ENCODE peak calls at places on chromosomes 2 and 18, in six cellular contexts. C is DMS79, S is NT2/D1, O is astrocyte of the spinal cord, W is ELR, T is A172. M is an unnamed sample.

GRCh38 chr2:226578373-226578772 is 221.2 kb downstream of the IRS1 start:
- DNase-seq in C (no peak), S (no peak), O (peak), W (peak), T (peak), M (no peak)

GRCh38 chr2:217085543-217085942 is 225.7 kb upstream of the TNP1 start:
- DNase-seq in C (no peak), S (no peak), O (peak), W (peak), T (peak), M (peak)

GRCh38 chr2:72788756-72789155 is 37.1 kb downstream of the EXOC6B start:
- DNase-seq in C (no peak), S (no peak), O (peak), W (peak), T (peak), M (peak)

GRCh38 chr18:49608892-49609291 is 47.0 kb downstream of the LIPG start:
- DNase-seq in C (no peak), S (no peak), O (no peak), W (no peak), T (no peak), M (no peak)

GRCh38 chr2:219060821-219061791 is at the start of gene IHH:
- DNase-seq in C (no peak), S (peak), O (no peak), W (peak), T (peak), M (peak)

GRCh38 chr2:228545749-228546148 is 364.3 kb upstream of the SPHKAP start:
- DNase-seq in C (no peak), S (peak), O (no peak), W (peak), T (peak), M (no peak)

GRCh38 chr2:132703396-132703795 is 33.4 kb upstream of the LYPD1 start:
- DNase-seq in C (no peak), S (no peak), O (peak), W (peak), T (no peak), M (peak)

GRCh38 chr2:234722176-234722575 is 225.3 kb upstream of the ARL4C start:
- DNase-seq in C (no peak), S (no peak), O (no peak), W (peak), T (no peak), M (no peak)

GRCh38 chr2:125004091-125004800 is 979.2 kb downstream of the CNTNAP5 start:
- DNase-seq in C (no peak), S (no peak), O (peak), W (no peak), T (no peak), M (peak)

GRCh38 chr2:70516596-70516995 is 37.0 kb downstream of the TGFA start:
- DNase-seq in C (no peak), S (no peak), O (no peak), W (peak), T (peak), M (peak)

GRCh38 chr2:23135481-23136100 is 249.4 kb upstream of the KLHL29 start:
- DNase-seq in C (no peak), S (peak), O (no peak), W (no peak), T (no peak), M (no peak)

GRCh38 chr2:100603945-100604633 is 41.3 kb downstream of the PDCL3 start:
- DNase-seq in C (no peak), S (peak), O (peak), W (peak), T (peak), M (no peak)

GRCh38 chr2:25301453-25302352 is 40.0 kb downstream of the DNMT3A start:
- DNase-seq in C (no peak), S (no peak), O (peak), W (peak), T (peak), M (peak)

GRCh38 chr2:45241061-45241561 is 231.9 kb upstream of the SIX2 start:
- DNase-seq in C (no peak), S (no peak), O (peak), W (peak), T (peak), M (peak)

GRCh38 chr2:157190151-157190550 is 67.4 kb upstream of the GALNT5 start:
- DNase-seq in C (no peak), S (no peak), O (peak), W (peak), T (peak), M (peak)

GRCh38 chr2:239896075-239896474 is 129.1 kb downstream of the NDUFA10 start:
- DNase-seq in C (no peak), S (peak), O (no peak), W (no peak), T (no peak), M (no peak)

GRCh38 chr2:201223089-201224073 is 37.0 kb upstream of the CASP8 start:
- DNase-seq in C (no peak), S (no peak), O (no peak), W (no peak), T (no peak), M (no peak)

GRCh38 chr2:201972621-201973255 is 60.9 kb upstream of the FZD7 start:
- DNase-seq in C (no peak), S (peak), O (no peak), W (no peak), T (no peak), M (no peak)

GRCh38 chr2:54952978-54953456 is 97.2 kb downstream of the RTN4 start:
- DNase-seq in C (no peak), S (no peak), O (peak), W (peak), T (peak), M (peak)

GRCh38 chr2:122218596-122218995 is 463.1 kb downstream of the TSN start:
- DNase-seq in C (no peak), S (no peak), O (no peak), W (no peak), T (no peak), M (peak)

GRCh38 chr2:32804205-32804604 is 142.5 kb upstream of the LTBP1 start:
- DNase-seq in C (no peak), S (no peak), O (no peak), W (no peak), T (no peak), M (no peak)

GRCh38 chr2:74333175-74333574 is 10.0 kb downstream of the SLC4A5 start:
- DNase-seq in C (no peak), S (peak), O (peak), W (peak), T (peak), M (no peak)

GRCh38 chr2:13034861-13035260 is 318.1 kb downstream of the TRIB2 start:
- DNase-seq in C (no peak), S (no peak), O (no peak), W (no peak), T (no peak), M (peak)